ENCODE peak calls at places on chromosomes 12 and 14, in six cellular contexts. Z is body of pancreas, T is foreskin fibroblast, V is BJ, O is GM12865, Y is spleen. B is an unnamed sample.
A peak's percentile ranks its signal among the peaks of the same experiment; 100 is the strongest.

GRCh38 chr12:103840399-103840880 is 594 bp downstream of the NT5DC3 start:
- DNase-seq in Z (peak; percentile 38), T (peak; percentile 24), V (no peak), O (peak; percentile 40), Y (peak; percentile 85), B (peak; percentile 64)

GRCh38 chr14:94328196-94328595 is 5.1 kb upstream of the SERPINA6 start:
- DNase-seq in Z (no peak), T (no peak), V (no peak), O (no peak), Y (no peak), B (no peak)

GRCh38 chr12:124675881-124676688 is 108.7 kb upstream of the NCOR2 start:
- DNase-seq in Z (peak; percentile 28), T (peak; percentile 58), V (no peak), O (no peak), Y (no peak), B (no peak)

GRCh38 chr12:96487214-96487613 is 2.2 kb upstream of the CFAP54 start:
- DNase-seq in Z (no peak), T (peak; percentile 61), V (peak; percentile 39), O (no peak), Y (no peak), B (no peak)

GRCh38 chr12:75658826-75659823 is 147.7 kb upstream of the KRR1 start:
- DNase-seq in Z (no peak), T (peak; percentile 67), V (peak; percentile 35), O (no peak), Y (no peak), B (no peak)

GRCh38 chr12:107411792-107412535 is 273.6 kb upstream of the PWP1 start:
- DNase-seq in Z (no peak), T (peak; percentile 78), V (peak; percentile 29), O (no peak), Y (no peak), B (no peak)

GRCh38 chr12:2806700-2807099 is 5.8 kb upstream of the ITFG2 start:
- DNase-seq in Z (no peak), T (no peak), V (no peak), O (no peak), Y (no peak), B (no peak)

GRCh38 chr12:48988030-48988649 is 10.0 kb downstream of the WNT1 start:
- DNase-seq in Z (peak; percentile 76), T (no peak), V (no peak), O (peak; percentile 69), Y (peak; percentile 89), B (peak; percentile 86)

GRCh38 chr12:132491349-132491663 is 1.4 kb downstream of the FBRSL1 start:
- DNase-seq in Z (no peak), T (no peak), V (no peak), O (no peak), Y (no peak), B (no peak)

GRCh38 chr14:37202265-37202664 is 4.5 kb downstream of the MIPOL1 start:
- DNase-seq in Z (no peak), T (peak; percentile 10), V (no peak), O (no peak), Y (no peak), B (no peak)

GRCh38 chr12:75877588-75878381 is 153.8 kb downstream of the PHLDA1 start:
- DNase-seq in Z (peak; percentile 23), T (no peak), V (no peak), O (no peak), Y (no peak), B (no peak)

GRCh38 chr12:114226241-114226928 is 179.6 kb downstream of the TBX5 start:
- DNase-seq in Z (no peak), T (no peak), V (no peak), O (no peak), Y (no peak), B (no peak)

GRCh38 chr14:92987713-92988510 is 65.0 kb downstream of the CHGA start:
- DNase-seq in Z (no peak), T (no peak), V (no peak), O (no peak), Y (peak; percentile 67), B (no peak)

GRCh38 chr12:49936895-49937294 is 13.6 kb upstream of the AQP2 start:
- DNase-seq in Z (peak; percentile 42), T (no peak), V (no peak), O (no peak), Y (no peak), B (no peak)

GRCh38 chr14:33589334-33589733 is 361.5 kb downstream of the EGLN3 start:
- DNase-seq in Z (peak; percentile 59), T (peak; percentile 52), V (peak; percentile 81), O (no peak), Y (no peak), B (no peak)

GRCh38 chr12:75790219-75790618 is 241.4 kb downstream of the PHLDA1 start:
- DNase-seq in Z (no peak), T (peak; percentile 53), V (no peak), O (no peak), Y (no peak), B (no peak)

GRCh38 chr12:66397574-66397973 is 95.3 kb downstream of the HELB start:
- DNase-seq in Z (no peak), T (peak; percentile 36), V (no peak), O (no peak), Y (no peak), B (no peak)

GRCh38 chr12:66399626-66399931 is 97.3 kb downstream of the HELB start:
- DNase-seq in Z (no peak), T (no peak), V (no peak), O (no peak), Y (no peak), B (no peak)

GRCh38 chr12:66388512-66388911 is 86.2 kb downstream of the HELB start:
- DNase-seq in Z (no peak), T (no peak), V (no peak), O (no peak), Y (no peak), B (no peak)

GRCh38 chr12:66398931-66399625 is 96.8 kb downstream of the HELB start:
- DNase-seq in Z (no peak), T (peak; percentile 40), V (no peak), O (no peak), Y (no peak), B (no peak)

DNA sequence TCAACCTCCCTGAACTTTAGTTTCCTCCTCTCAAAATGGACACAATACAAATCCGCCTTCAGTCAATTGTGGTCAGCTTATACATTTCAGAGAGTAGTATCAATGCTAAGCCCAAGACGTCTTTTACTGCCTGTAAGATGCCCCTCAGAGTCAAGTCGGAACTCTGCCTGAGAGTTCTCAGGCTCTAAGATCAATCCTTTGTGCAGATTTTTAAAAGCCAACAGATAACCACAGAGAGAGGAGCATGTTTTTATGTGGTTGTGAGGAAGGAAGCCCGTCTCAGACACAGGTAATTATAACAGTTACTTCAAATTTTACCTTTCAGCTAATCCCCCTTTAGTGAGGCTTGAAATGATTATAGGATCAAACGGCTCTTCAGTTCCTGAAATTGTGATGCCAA is 91.6 kb downstream of the HELB start:
- DNase-seq in Z (no peak), T (no peak), V (no peak), O (no peak), Y (no peak), B (no peak)
- TF ChIP-seq CTCF in Z (no peak), T (no peak), V (no peak), O (no peak), Y (no peak), B (no peak)

DNA sequence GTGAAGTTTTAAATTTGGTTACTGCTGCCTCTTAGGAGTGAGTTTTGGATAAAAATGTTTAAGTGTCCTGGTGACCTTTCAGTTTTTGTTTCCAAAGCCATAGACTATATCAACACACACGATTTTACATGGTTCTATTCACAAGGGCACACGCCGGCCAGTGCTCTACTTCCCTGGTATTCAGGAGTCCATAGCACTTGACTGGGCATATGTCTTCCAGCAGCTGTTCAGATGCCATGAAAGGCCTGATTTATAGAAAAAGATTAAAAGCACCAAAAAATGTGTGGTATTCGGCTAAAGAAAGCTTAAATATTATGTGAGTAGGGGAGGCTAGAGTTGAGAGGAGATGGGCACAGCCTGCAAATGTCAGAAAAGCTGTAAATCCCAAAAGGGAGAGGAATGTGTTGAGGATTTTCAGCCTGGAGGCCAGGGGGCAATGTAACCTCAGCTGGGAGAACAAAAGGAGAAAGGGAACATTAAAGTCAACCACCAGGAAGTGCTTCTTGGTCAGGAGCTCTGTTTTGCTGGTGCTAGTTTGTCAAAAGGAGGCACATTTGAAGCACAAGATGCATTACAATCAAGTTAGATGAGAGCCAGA is 478.4 kb downstream of the RAD51B start:
- DNase-seq in Z (peak; percentile 15), T (peak; percentile 24), V (no peak), O (no peak), Y (no peak), B (no peak)
- TF ChIP-seq CTCF in Z (no peak), T (peak; percentile 32), V (peak; percentile 46), O (no peak), Y (no peak), B (no peak)

DNA sequence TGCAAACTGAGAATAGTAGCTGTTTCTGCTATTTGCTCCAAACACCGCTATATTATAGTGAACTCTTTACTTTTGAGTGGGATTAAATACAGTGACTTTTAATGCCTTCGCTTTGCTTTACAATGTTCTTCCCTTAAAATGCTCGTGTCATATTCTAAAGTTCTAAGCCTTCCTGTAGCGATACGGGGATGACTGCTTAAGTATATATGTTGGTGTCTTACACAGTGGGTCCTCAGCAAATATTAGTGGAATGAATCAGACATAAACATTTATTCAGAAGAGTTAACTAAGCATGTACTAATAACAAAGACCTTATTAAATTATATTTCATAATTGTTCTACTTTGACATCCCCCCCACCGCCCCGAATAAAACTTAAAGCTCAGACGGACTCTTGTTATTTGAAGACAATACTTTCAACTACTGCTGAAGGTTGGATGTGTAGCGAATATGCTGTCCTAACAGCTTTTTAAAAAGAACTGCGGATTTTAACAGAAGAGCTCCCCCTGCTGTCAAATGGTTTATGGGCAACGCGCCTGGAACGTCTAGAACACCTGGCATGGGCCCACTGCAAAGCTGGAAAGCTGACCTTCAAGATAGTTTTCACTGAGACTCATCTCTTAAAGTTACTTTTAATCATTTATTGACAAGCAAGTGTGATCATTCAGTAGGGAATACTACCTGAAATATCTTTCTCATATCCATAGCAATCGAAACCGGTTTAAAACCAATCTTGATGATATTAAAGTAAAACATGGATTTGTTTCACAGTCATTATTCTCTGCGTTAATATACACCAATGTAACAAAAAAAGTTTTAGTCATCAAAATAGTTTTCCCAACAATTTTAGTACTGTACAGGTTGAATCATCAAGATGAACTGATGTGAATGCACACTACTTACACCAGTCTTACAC is 136.7 kb upstream of the KRAS start:
- DNase-seq in Z (peak; percentile 94), T (peak; percentile 71), V (peak; percentile 44), O (peak; percentile 90), Y (peak; percentile 84), B (peak; percentile 77)
- TF ChIP-seq CTCF in Z (peak; percentile 72), T (peak; percentile 72), V (peak; percentile 82), O (peak; percentile 72), Y (peak; percentile 91), B (peak; percentile 86)

DNA sequence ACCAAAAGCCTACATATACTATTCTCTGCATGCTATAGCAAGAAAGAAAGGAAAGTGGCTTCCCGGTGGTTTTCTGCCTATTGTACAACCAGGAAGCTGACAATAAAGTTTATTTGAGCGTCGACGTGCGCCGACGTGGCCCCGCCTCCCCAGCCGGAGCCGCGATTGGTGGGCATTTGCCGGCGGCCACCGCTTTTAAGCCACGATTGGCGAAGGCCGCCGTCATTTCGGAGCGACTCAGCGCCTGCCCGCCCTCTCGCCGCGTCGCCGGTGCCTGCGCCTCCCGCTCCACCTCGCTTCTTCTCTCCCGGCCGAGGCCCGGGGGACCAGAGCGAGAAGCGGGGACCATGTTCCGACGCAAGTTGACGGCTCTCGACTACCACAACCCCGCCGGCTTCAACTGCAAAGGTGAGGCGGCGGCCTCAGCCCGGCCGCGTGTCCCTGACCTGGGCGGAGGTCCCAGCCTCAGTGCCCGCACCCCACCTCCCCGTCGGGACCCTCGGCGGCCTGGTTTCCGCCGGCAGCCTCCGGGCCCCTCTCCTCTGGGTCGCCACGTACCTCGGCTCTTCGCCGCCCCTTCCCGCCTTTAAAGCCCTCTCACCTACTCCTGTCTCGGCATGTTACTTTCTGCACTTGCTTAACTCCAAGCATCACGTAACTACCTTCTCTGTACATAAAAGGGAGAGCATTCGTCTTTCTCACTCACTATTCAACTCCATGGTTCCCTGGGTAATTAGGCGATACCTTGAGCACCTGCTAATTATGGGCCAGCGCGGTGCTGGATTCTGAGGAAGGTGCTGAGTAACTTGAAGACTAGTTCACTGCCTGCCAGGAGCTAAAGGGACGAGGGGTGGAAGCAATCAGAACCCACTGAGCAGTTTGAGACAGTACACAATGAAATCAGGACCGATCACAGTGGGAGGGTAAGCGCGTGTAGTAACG is at the start of gene RTRAF:
- DNase-seq in Z (peak; percentile 95), T (peak; percentile 94), V (peak; percentile 65), O (peak; percentile 97), Y (peak; percentile 99), B (peak; percentile 93)
- TF ChIP-seq CTCF in Z (no peak), T (no peak), V (no peak), O (no peak), Y (peak; percentile 28), B (no peak)

B was measured in GM13977.